ENCODE peak calls at places on chromosomes 11 and 22, in six cellular contexts. M, J, K, Z, Q and X are unnamed samples.

GRCh38 chr11:95297680-95298452 is 66.9 kb upstream of the SESN3 start:
- DNase-seq in Z (no peak), M (peak; percentile 30), Q (no peak), K (no peak), J (no peak), X (no peak)

GRCh38 chr11:83864412-83865057 is 578.4 kb upstream of the CCDC90B start:
- DNase-seq in K (no peak), J (no peak), Z (no peak), M (no peak), Q (no peak), X (no peak)

GRCh38 chr11:67633758-67634365 is 4.1 kb upstream of the NUDT8 start:
- DNase-seq in Z (no peak), M (no peak), J (peak; percentile 53), Q (no peak), K (no peak), X (no peak)

GRCh38 chr22:45312856-45313255 is 3.1 kb downstream of the FAM118A start:
- DNase-seq in Z (no peak), M (peak; percentile 96), Q (no peak), J (no peak), K (no peak), X (no peak)

GRCh38 chr11:25741886-25742285 is 590.0 kb upstream of the ANO3 start:
- DNase-seq in Q (no peak), K (no peak), Z (no peak), M (no peak), J (no peak), X (no peak)

GRCh38 chr11:119470316-119471266 is 47.6 kb upstream of the THY1 start:
- DNase-seq in J (no peak), Q (peak; percentile 88), M (no peak), K (no peak), Z (no peak), X (no peak)

GRCh38 chr11:34251640-34251980 is 106.2 kb downstream of the ABTB2 start:
- DNase-seq in Q (no peak), M (no peak), K (no peak), Z (no peak), J (no peak), X (no peak)

GRCh38 chr11:119094816-119095065 is 6.9 kb downstream of the DPAGT1 start:
- DNase-seq in Q (no peak), J (peak; percentile 82), Z (no peak), K (no peak), M (no peak), X (peak; percentile 58)

GRCh38 chr11:121561240-121561639 is 108.5 kb upstream of the SORL1-AS1 start:
- DNase-seq in Z (no peak), J (no peak), Q (no peak), K (no peak), M (no peak), X (no peak)

GRCh38 chr11:65111159-65111536 is 524 bp upstream of the TM7SF2 start:
- DNase-seq in M (no peak), Z (no peak), K (no peak), J (no peak), Q (no peak), X (no peak)

GRCh38 chr11:92308366-92308765 is 83.7 kb downstream of the FAT3 start:
- DNase-seq in K (no peak), Q (no peak), J (no peak), M (no peak), Z (no peak), X (no peak)

GRCh38 chr11:95092549-95093324 is 3.1 kb downstream of the ENDOD1 start:
- DNase-seq in M (peak; percentile 63), J (peak; percentile 56), Q (no peak), Z (no peak), K (no peak), X (no peak)

GRCh38 chr11:117194267-117194666 is 4.9 kb upstream of the TAGLN start:
- DNase-seq in M (no peak), Q (no peak), K (no peak), Z (no peak), J (no peak), X (no peak)

GRCh38 chr11:123304828-123305530 is 109.9 kb upstream of the CLMP start:
- DNase-seq in M (peak; percentile 58), Q (no peak), K (no peak), Z (no peak), J (no peak), X (no peak)

GRCh38 chr22:46490538-46490937 is 46.9 kb downstream of the CELSR1 start:
- DNase-seq in M (no peak), Z (no peak), Q (no peak), K (no peak), J (no peak), X (no peak)

GRCh38 chr11:125433454-125434121 is 62.5 kb downstream of the FEZ1 start:
- DNase-seq in M (peak; percentile 88), Q (peak; percentile 7), Z (no peak), J (peak; percentile 82), K (no peak), X (no peak)

GRCh38 chr11:35796542-35796941 is 134.0 kb downstream of the TRIM44 start:
- DNase-seq in K (no peak), Z (no peak), J (no peak), M (peak; percentile 56), Q (peak; percentile 57), X (peak; percentile 52)

GRCh38 chr11:124762624-124763155 is 600 bp upstream of the ESAM start:
- DNase-seq in M (no peak), Q (no peak), K (no peak), J (peak; percentile 77), Z (no peak), X (no peak)

GRCh38 chr11:70710192-70710965 is 312.1 kb downstream of the CTTN start:
- DNase-seq in Z (no peak), J (peak; percentile 59), M (no peak), K (no peak), Q (no peak), X (no peak)

GRCh38 chr11:23573430-23573829 is 713.2 kb upstream of the CCDC179 start:
- DNase-seq in Z (no peak), M (no peak), J (no peak), K (no peak), Q (no peak), X (no peak)

GRCh38 chr11:17541330-17541885 is 2.8 kb downstream of the USH1C start:
- DNase-seq in J (no peak), K (no peak), M (no peak), Z (no peak), Q (no peak), X (no peak)

GRCh38 chr11:31366795-31367194 is 2.7 kb downstream of the DCDC1 start:
- DNase-seq in Z (no peak), K (peak; percentile 19), M (no peak), Q (no peak), J (no peak), X (no peak)

GRCh38 chr11:133900176-133901105 is 55.1 kb upstream of the SPATA19 start:
- DNase-seq in K (no peak), J (no peak), Z (no peak), M (no peak), Q (no peak), X (no peak)

GRCh38 chr22:45671783-45672563 is at the start of gene ATXN10:
- DNase-seq in Z (peak; percentile 65), Q (no peak), M (peak; percentile 94), K (peak; percentile 46), J (peak; percentile 75), X (no peak)

GRCh38 chr22:40610329-40610850 is 26.1 kb downstream of the MRTFA start:
- DNase-seq in M (no peak), Z (no peak), K (no peak), J (no peak), Q (no peak), X (no peak)

GRCh38 chr11:44300881-44301855 is 8.8 kb downstream of the ALX4 start:
- DNase-seq in M (no peak), Z (no peak), J (no peak), Q (no peak), K (no peak), X (no peak)

GRCh38 chr11:58594826-58595225 is 16.0 kb downstream of the ZFP91 start:
- DNase-seq in K (no peak), Q (no peak), M (no peak), Z (no peak), J (no peak), X (no peak)

GRCh38 chr11:22780914-22781593 is 48.5 kb downstream of the SVIP start:
- DNase-seq in M (peak; percentile 43), Z (no peak), K (no peak), J (no peak), Q (no peak), X (no peak)